ENCODE peak calls at places on chromosomes 6 and 20, in seven cellular contexts. One of them, this sample, is unnamed.

GRCh38 chr20:44033344-44033743 is 118.7 kb downstream of the TOX2 start:
- DNase-seq in HCT116: no peak
- DNase-seq in K562: no peak
- DNase-seq in H1: no peak
- DNase-seq in GM12878: no peak
- DNase-seq in endothelial cell of umbilical vein: no peak
- DNase-seq in SK-N-SH: peak
- DNase-seq in this sample: no peak

GRCh38 chr20:8155229-8155628 is 23.2 kb downstream of the PLCB1 start:
- DNase-seq in HCT116: no peak
- DNase-seq in K562: no peak
- DNase-seq in H1: no peak
- DNase-seq in GM12878: no peak
- DNase-seq in endothelial cell of umbilical vein: peak
- DNase-seq in SK-N-SH: no peak
- DNase-seq in this sample: no peak

GRCh38 chr20:16749573-16749972 is 1.4 kb downstream of the OTOR start:
- DNase-seq in HCT116: no peak
- DNase-seq in K562: peak
- DNase-seq in H1: peak
- DNase-seq in GM12878: no peak
- DNase-seq in endothelial cell of umbilical vein: no peak
- DNase-seq in SK-N-SH: no peak
- DNase-seq in this sample: peak

GRCh38 chr6:157760589-157761330 is 62.3 kb upstream of the SNX9 start:
- DNase-seq in HCT116: no peak
- DNase-seq in K562: no peak
- DNase-seq in H1: no peak
- DNase-seq in GM12878: no peak
- DNase-seq in endothelial cell of umbilical vein: peak
- DNase-seq in SK-N-SH: no peak
- DNase-seq in this sample: no peak

GRCh38 chr6:53961679-53962370 is 149.4 kb upstream of the MLIP start:
- DNase-seq in HCT116: no peak
- DNase-seq in K562: no peak
- DNase-seq in H1: no peak
- DNase-seq in GM12878: no peak
- DNase-seq in endothelial cell of umbilical vein: no peak
- DNase-seq in SK-N-SH: no peak
- DNase-seq in this sample: peak

GRCh38 chr6:27582928-27583725 is 110.2 kb upstream of the ZNF184 start:
- DNase-seq in HCT116: no peak
- DNase-seq in K562: peak
- DNase-seq in H1: peak
- DNase-seq in GM12878: no peak
- DNase-seq in endothelial cell of umbilical vein: peak
- DNase-seq in SK-N-SH: peak
- DNase-seq in this sample: peak

GRCh38 chr6:151291145-151292055 is 51.6 kb downstream of the AKAP12 start:
- DNase-seq in HCT116: no peak
- DNase-seq in K562: no peak
- DNase-seq in H1: no peak
- DNase-seq in GM12878: no peak
- DNase-seq in endothelial cell of umbilical vein: no peak
- DNase-seq in SK-N-SH: peak
- DNase-seq in this sample: no peak

GRCh38 chr20:36214684-36215256 is 21.5 kb upstream of the AAR2 start:
- DNase-seq in HCT116: no peak
- DNase-seq in K562: peak
- DNase-seq in H1: no peak
- DNase-seq in GM12878: no peak
- DNase-seq in endothelial cell of umbilical vein: peak
- DNase-seq in SK-N-SH: peak
- DNase-seq in this sample: peak

GRCh38 chr6:106444777-106445507 is 84.4 kb downstream of the CRYBG1 start:
- DNase-seq in HCT116: peak
- DNase-seq in K562: peak
- DNase-seq in H1: no peak
- DNase-seq in GM12878: peak
- DNase-seq in endothelial cell of umbilical vein: peak
- DNase-seq in SK-N-SH: peak
- DNase-seq in this sample: peak

GRCh38 chr6:26103770-26104456 is 16.7 kb downstream of the HFE start:
- DNase-seq in HCT116: peak
- DNase-seq in K562: peak
- DNase-seq in H1: peak
- DNase-seq in GM12878: peak
- DNase-seq in endothelial cell of umbilical vein: peak
- DNase-seq in SK-N-SH: peak
- DNase-seq in this sample: peak

GRCh38 chr20:1711826-1712601 is 54.4 kb upstream of the SIRPG start:
- DNase-seq in HCT116: no peak
- DNase-seq in K562: no peak
- DNase-seq in H1: no peak
- DNase-seq in GM12878: no peak
- DNase-seq in endothelial cell of umbilical vein: no peak
- DNase-seq in SK-N-SH: peak
- DNase-seq in this sample: no peak

GRCh38 chr20:8330785-8331699 is 199.0 kb downstream of the PLCB1 start:
- DNase-seq in HCT116: no peak
- DNase-seq in K562: no peak
- DNase-seq in H1: no peak
- DNase-seq in GM12878: no peak
- DNase-seq in endothelial cell of umbilical vein: no peak
- DNase-seq in SK-N-SH: no peak
- DNase-seq in this sample: no peak

GRCh38 chr6:110544472-110544871 is 68.1 kb upstream of the SLC22A16 start:
- DNase-seq in HCT116: no peak
- DNase-seq in K562: no peak
- DNase-seq in H1: no peak
- DNase-seq in GM12878: no peak
- DNase-seq in endothelial cell of umbilical vein: no peak
- DNase-seq in SK-N-SH: no peak
- DNase-seq in this sample: no peak

DNA sequence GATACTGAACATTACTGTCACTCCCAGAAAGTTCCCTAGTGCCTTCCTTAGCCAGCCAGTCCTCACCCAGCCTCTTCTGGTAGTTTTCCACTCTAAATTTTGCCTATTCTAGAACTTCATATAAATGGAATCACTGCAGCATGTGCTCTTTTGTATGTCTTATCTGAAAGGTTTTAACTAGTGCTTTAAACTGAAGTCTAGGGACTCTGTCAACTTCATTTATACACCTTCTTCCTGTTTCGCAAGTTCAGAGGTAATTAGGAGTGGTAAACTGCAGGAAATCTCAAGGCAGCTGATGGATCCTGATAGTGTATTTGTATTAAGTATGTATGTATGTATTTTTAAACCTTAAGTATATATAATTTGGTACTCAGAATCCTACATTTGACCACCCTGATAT is 94.3 kb downstream of the TCP11 start:
- DNase-seq in HCT116: no peak
- DNase-seq in K562: no peak
- DNase-seq in H1: no peak
- DNase-seq in GM12878: no peak
- DNase-seq in endothelial cell of umbilical vein: peak
- DNase-seq in SK-N-SH: no peak
- DNase-seq in this sample: no peak
- TF ChIP-seq POLR2AphosphoS5 in HCT116: no peak
- TF ChIP-seq POLR2AphosphoS5 in K562: no peak
- TF ChIP-seq POLR2AphosphoS5 in H1: no peak
- TF ChIP-seq POLR2AphosphoS5 in GM12878: no peak
- TF ChIP-seq POLR2AphosphoS5 in endothelial cell of umbilical vein: no peak
- TF ChIP-seq POLR2AphosphoS5 in SK-N-SH: no peak
- TF ChIP-seq POLR2AphosphoS5 in this sample: no peak

GRCh38 chr6:33412140-33413009 is 1.6 kb downstream of the PHF1 start:
- DNase-seq in HCT116: no peak
- DNase-seq in K562: no peak
- DNase-seq in H1: no peak
- DNase-seq in GM12878: no peak
- DNase-seq in endothelial cell of umbilical vein: no peak
- DNase-seq in SK-N-SH: no peak
- DNase-seq in this sample: no peak
- H3K4me2 ChIP-seq in HCT116: peak
- H3K4me2 ChIP-seq in K562: no peak
- H3K4me2 ChIP-seq in H1: no peak
- H3K4me2 ChIP-seq in GM12878: peak
- H3K4me2 ChIP-seq in endothelial cell of umbilical vein: no peak
- H3K4me2 ChIP-seq in SK-N-SH: peak
- H3K4me2 ChIP-seq in this sample: peak

GRCh38 chr20:346033-346639 is 775 bp upstream of the NRSN2 start:
- DNase-seq in HCT116: no peak
- DNase-seq in K562: no peak
- DNase-seq in H1: no peak
- DNase-seq in GM12878: no peak
- DNase-seq in endothelial cell of umbilical vein: no peak
- DNase-seq in SK-N-SH: no peak
- DNase-seq in this sample: no peak

GRCh38 chr20:347640-348484 is 951 bp downstream of the NRSN2 start:
- DNase-seq in HCT116: no peak
- DNase-seq in K562: peak
- DNase-seq in H1: peak
- DNase-seq in GM12878: peak
- DNase-seq in endothelial cell of umbilical vein: peak
- DNase-seq in SK-N-SH: peak
- DNase-seq in this sample: peak

GRCh38 chr20:348972-349841 is 2.3 kb downstream of the NRSN2 start:
- DNase-seq in HCT116: no peak
- DNase-seq in K562: no peak
- DNase-seq in H1: no peak
- DNase-seq in GM12878: no peak
- DNase-seq in endothelial cell of umbilical vein: no peak
- DNase-seq in SK-N-SH: no peak
- DNase-seq in this sample: no peak

GRCh38 chr20:346640-347316 is at the start of gene NRSN2:
- DNase-seq in HCT116: no peak
- DNase-seq in K562: peak
- DNase-seq in H1: peak
- DNase-seq in GM12878: no peak
- DNase-seq in endothelial cell of umbilical vein: peak
- DNase-seq in SK-N-SH: peak
- DNase-seq in this sample: peak

GRCh38 chr20:347317-347639 is 367 bp downstream of the NRSN2 start:
- DNase-seq in HCT116: no peak
- DNase-seq in K562: no peak
- DNase-seq in H1: no peak
- DNase-seq in GM12878: no peak
- DNase-seq in endothelial cell of umbilical vein: no peak
- DNase-seq in SK-N-SH: no peak
- DNase-seq in this sample: no peak
- H2AFZ ChIP-seq in HCT116: no peak
- H2AFZ ChIP-seq in K562: peak
- H2AFZ ChIP-seq in H1: no peak
- H2AFZ ChIP-seq in GM12878: peak
- H2AFZ ChIP-seq in endothelial cell of umbilical vein: peak
- H2AFZ ChIP-seq in SK-N-SH: no peak
- H2AFZ ChIP-seq in this sample: peak

GRCh38 chr20:428658-429200 is 20.6 kb downstream of the RBCK1 start:
- DNase-seq in HCT116: no peak
- DNase-seq in K562: no peak
- DNase-seq in H1: no peak
- DNase-seq in GM12878: no peak
- DNase-seq in endothelial cell of umbilical vein: no peak
- DNase-seq in SK-N-SH: no peak
- DNase-seq in this sample: peak
- TF ChIP-seq POLR2AphosphoS5 in HCT116: no peak
- TF ChIP-seq POLR2AphosphoS5 in K562: no peak
- TF ChIP-seq POLR2AphosphoS5 in H1: no peak
- TF ChIP-seq POLR2AphosphoS5 in GM12878: no peak
- TF ChIP-seq POLR2AphosphoS5 in endothelial cell of umbilical vein: no peak
- TF ChIP-seq POLR2AphosphoS5 in SK-N-SH: no peak
- TF ChIP-seq POLR2AphosphoS5 in this sample: no peak

DNA sequence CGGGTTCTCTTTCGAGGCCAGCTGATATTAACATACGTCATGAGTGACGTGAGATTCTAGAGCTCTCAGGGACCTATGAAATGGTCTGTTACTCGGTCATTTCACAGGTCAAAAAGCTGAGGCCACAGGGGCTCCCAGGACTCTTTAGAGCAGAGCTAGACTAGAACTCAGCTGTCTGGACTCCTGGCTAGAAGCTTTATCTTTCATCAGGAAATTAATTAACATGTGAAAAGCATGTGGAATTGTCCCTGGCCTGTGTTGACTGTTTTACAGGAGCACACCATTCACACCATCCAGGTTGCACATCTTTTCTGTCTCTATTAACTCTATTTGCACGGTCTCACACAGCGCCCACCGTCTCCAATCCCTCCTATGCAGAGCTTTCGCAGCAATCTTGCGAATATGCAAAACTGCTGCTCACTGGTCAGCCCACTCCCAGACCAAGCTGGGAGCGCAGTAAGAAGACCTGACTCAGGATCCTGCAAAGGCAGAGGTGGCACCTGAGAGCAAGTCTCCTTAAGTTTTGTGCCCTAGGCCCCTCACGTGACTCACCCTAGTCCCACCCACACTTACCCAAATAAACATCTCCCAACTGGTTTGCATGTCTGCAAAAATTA is 522.5 kb downstream of the CD83 start:
- DNase-seq in HCT116: no peak
- DNase-seq in K562: no peak
- DNase-seq in H1: peak
- DNase-seq in GM12878: no peak
- DNase-seq in endothelial cell of umbilical vein: no peak
- DNase-seq in SK-N-SH: no peak
- DNase-seq in this sample: peak
- H3K4me2 ChIP-seq in HCT116: no peak
- H3K4me2 ChIP-seq in K562: no peak
- H3K4me2 ChIP-seq in H1: peak
- H3K4me2 ChIP-seq in GM12878: no peak
- H3K4me2 ChIP-seq in endothelial cell of umbilical vein: no peak
- H3K4me2 ChIP-seq in SK-N-SH: no peak
- H3K4me2 ChIP-seq in this sample: peak

GRCh38 chr20:59599941-59600340 is 4.4 kb upstream of the PHACTR3 start:
- DNase-seq in HCT116: no peak
- DNase-seq in K562: no peak
- DNase-seq in H1: no peak
- DNase-seq in GM12878: no peak
- DNase-seq in endothelial cell of umbilical vein: no peak
- DNase-seq in SK-N-SH: no peak
- DNase-seq in this sample: no peak
- H2AFZ ChIP-seq in HCT116: no peak
- H2AFZ ChIP-seq in K562: no peak
- H2AFZ ChIP-seq in H1: no peak
- H2AFZ ChIP-seq in GM12878: no peak
- H2AFZ ChIP-seq in endothelial cell of umbilical vein: no peak
- H2AFZ ChIP-seq in SK-N-SH: no peak
- H2AFZ ChIP-seq in this sample: no peak